ENCODE peak calls at places on chromosomes 1 and 21, in nine cellular contexts. F is body of pancreas, Y is lower leg skin, X is IMR-90, J is stomach, D is HCT116, H is erythroblast, S is tibial nerve, I is sigmoid colon. G is an unnamed sample.

GRCh38 chr1:10082785-10083479 is 50.2 kb downstream of the UBE4B start:
- DNase-seq in I (no peak), S (no peak), Y (no peak), X (peak), D (no peak), H (no peak), J (no peak), F (no peak), G (no peak)

GRCh38 chr1:55375617-55376258 is 160.6 kb upstream of the USP24 start:
- DNase-seq in X (peak), I (no peak), Y (no peak), H (peak), J (no peak), F (peak), D (peak), S (no peak), G (no peak)

GRCh38 chr1:119472463-119473175 is 34.4 kb upstream of the HSD3B1 start:
- DNase-seq in F (no peak), D (no peak), J (no peak), I (no peak), H (no peak), S (no peak), Y (no peak), X (no peak), G (no peak)

GRCh38 chr1:33002006-33002405 is 34.7 kb downstream of the AK2 start:
- DNase-seq in Y (no peak), D (no peak), J (no peak), F (no peak), I (no peak), X (no peak), S (no peak), H (no peak), G (no peak)

GRCh38 chr1:29963946-29964345 is 727.6 kb downstream of the PTPRU start:
- DNase-seq in X (no peak), S (no peak), J (peak), Y (peak), I (peak), F (no peak), D (no peak), H (no peak), G (no peak)

GRCh38 chr1:37661401-37661800 is 26.7 kb upstream of the RSPO1 start:
- DNase-seq in F (no peak), X (peak), J (no peak), D (no peak), I (no peak), Y (no peak), H (no peak), S (no peak), G (no peak)

GRCh38 chr1:57026942-57027341 is 61.1 kb upstream of the C8B start:
- DNase-seq in Y (no peak), X (no peak), J (no peak), I (no peak), D (no peak), S (no peak), H (no peak), F (no peak), G (no peak)

GRCh38 chr1:52520149-52520548 is 32.7 kb downstream of the TUT4 start:
- DNase-seq in H (peak), X (peak), F (no peak), I (no peak), S (no peak), J (no peak), D (no peak), Y (no peak), G (no peak)

GRCh38 chr1:243962541-243962940 is 88.5 kb upstream of the ZBTB18 start:
- DNase-seq in F (no peak), I (no peak), H (no peak), X (no peak), J (no peak), S (no peak), D (no peak), Y (no peak), G (no peak)

GRCh38 chr21:42655797-42656770 is 2.7 kb downstream of the PDE9A start:
- DNase-seq in J (no peak), I (peak), H (no peak), S (no peak), X (no peak), F (no peak), Y (no peak), D (no peak), G (no peak)

GRCh38 chr1:3904843-3905185 is 4.7 kb upstream of the C1orf174 start:
- DNase-seq in F (peak), H (no peak), S (no peak), I (no peak), D (no peak), X (no peak), Y (no peak), J (no peak), G (no peak)

GRCh38 chr1:214658785-214659184 is 55.8 kb downstream of the CENPF start:
- DNase-seq in I (no peak), F (no peak), D (no peak), Y (no peak), S (no peak), X (peak), H (no peak), J (no peak), G (no peak)

GRCh38 chr1:30830537-30830936 is 73.0 kb upstream of the LAPTM5 start:
- DNase-seq in D (no peak), X (no peak), H (no peak), S (no peak), Y (no peak), F (no peak), I (no peak), J (no peak), G (no peak)

GRCh38 chr1:221371671-221372070 is 370.2 kb downstream of the DUSP10 start:
- DNase-seq in S (no peak), Y (no peak), F (no peak), I (no peak), X (no peak), H (no peak), J (no peak), D (no peak), G (no peak)

GRCh38 chr1:182069028-182069466 is 7.5 kb upstream of the ZNF648 start:
- DNase-seq in H (peak), Y (no peak), J (peak), F (peak), I (no peak), S (no peak), X (peak), D (peak), G (no peak)

GRCh38 chr1:41805771-41806471 is 112.8 kb downstream of the HIVEP3 start:
- DNase-seq in H (no peak), Y (no peak), D (no peak), I (no peak), X (no peak), F (no peak), J (no peak), S (no peak), G (no peak)

GRCh38 chr1:183094376-183094775 is 71.2 kb downstream of the LAMC1 start:
- DNase-seq in F (no peak), H (no peak), X (peak), S (no peak), J (no peak), Y (no peak), D (no peak), I (no peak), G (no peak)

GRCh38 chr1:77407738-77408375 is 126.0 kb downstream of the AK5 start:
- DNase-seq in X (peak), S (no peak), F (no peak), H (no peak), I (no peak), Y (no peak), D (no peak), J (no peak), G (no peak)

GRCh38 chr1:89081005-89081404 is 16.0 kb upstream of the GBP1 start:
- DNase-seq in S (no peak), I (no peak), F (no peak), J (no peak), X (no peak), H (no peak), D (no peak), Y (no peak), G (no peak)

GRCh38 chr1:16913616-16913865 is 8.2 kb upstream of the CROCC start:
- DNase-seq in H (no peak), F (no peak), J (no peak), D (no peak), X (no peak), Y (no peak), S (no peak), I (no peak), G (no peak)

GRCh38 chr1:16915627-16915973 is 6.1 kb upstream of the CROCC start:
- DNase-seq in D (no peak), F (no peak), S (no peak), Y (no peak), H (no peak), J (no peak), X (no peak), I (peak), G (no peak)

GRCh38 chr1:16918371-16918770 is 3.4 kb upstream of the CROCC start:
- DNase-seq in H (no peak), S (no peak), X (no peak), Y (no peak), J (no peak), D (no peak), F (no peak), I (no peak), G (no peak)

GRCh38 chr1:16907870-16908758 is 12.3 kb downstream of the RNU1-2 start:
- DNase-seq in F (no peak), X (no peak), D (no peak), J (no peak), I (no peak), H (no peak), Y (peak), S (no peak), G (no peak)

DNA sequence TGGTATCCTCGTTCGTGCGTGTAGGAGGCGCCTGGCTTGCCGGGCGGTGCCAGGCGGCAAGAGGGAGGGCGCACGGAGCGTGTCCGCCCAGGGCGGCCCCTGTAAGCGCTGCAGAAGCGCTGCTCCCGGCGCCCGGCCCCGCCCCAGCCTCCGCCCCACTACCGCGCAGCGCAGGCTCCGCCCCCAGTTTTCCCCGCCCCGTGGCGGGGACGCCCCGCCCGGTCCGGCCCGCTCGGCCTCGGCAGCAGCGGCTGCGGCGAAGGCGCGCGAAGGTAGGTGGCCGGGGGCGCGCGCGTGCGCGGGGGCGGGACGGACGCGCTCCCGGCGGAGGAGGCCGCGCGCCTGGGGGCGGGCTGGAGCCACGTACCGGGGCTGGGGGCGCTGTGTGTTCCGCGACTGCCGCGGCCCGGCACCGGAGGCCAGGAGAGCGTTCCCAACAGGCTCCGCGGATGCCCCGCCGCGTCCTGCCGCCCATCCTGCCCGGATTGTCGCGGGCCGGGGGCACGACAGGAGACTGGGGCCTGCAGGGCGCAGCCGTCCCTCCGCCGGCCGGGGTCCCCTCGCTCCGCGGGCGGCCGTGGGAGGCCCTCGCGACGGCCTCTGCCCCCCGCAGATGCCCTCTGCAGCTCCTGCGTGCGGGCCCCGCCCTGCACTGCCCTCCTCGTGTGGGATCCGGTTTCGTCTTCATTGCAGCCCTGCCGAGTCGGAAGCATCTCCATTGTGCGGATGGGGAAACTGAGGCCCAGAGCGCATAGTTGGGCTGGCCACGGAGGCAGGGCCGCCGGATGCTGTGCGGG is 7.7 kb upstream of the CROCC start:
- DNase-seq in F (peak), X (peak), Y (peak), I (peak), H (peak), J (peak), D (peak), S (peak), G (peak)
- TF ChIP-seq POLR2A in F (peak), X (peak), Y (no peak), I (no peak), H (no peak), J (no peak), D (no peak), S (peak), G (peak)

GRCh38 chr1:160726114-160726497 is 12.9 kb upstream of the SLAMF7 start:
- DNase-seq in D (no peak), Y (no peak), F (no peak), I (no peak), J (no peak), X (no peak), S (no peak), H (peak), G (no peak)
- TF ChIP-seq POLR2A in D (no peak), Y (no peak), F (no peak), I (no peak), J (no peak), X (no peak), S (no peak), H (no peak), G (no peak)

GRCh38 chr1:917466-918091 is 6.1 kb upstream of the SAMD11 start:
- DNase-seq in F (peak), H (no peak), J (no peak), I (no peak), D (no peak), X (no peak), Y (no peak), S (no peak), G (no peak)
- TF ChIP-seq POLR2A in F (no peak), H (no peak), J (no peak), I (no peak), D (no peak), X (no peak), Y (no peak), S (no peak), G (no peak)

GRCh38 chr21:46097826-46098286 is at the start of gene COL6A2:
- DNase-seq in H (peak), D (no peak), X (peak), J (peak), Y (peak), F (peak), S (no peak), I (peak), G (no peak)
- TF ChIP-seq POLR2A in H (no peak), D (peak), X (peak), J (no peak), Y (no peak), F (no peak), S (peak), I (peak), G (no peak)

GRCh38 chr1:204321665-204322064 is 38.1 kb downstream of the PLEKHA6 start:
- DNase-seq in S (no peak), F (no peak), J (no peak), D (no peak), H (no peak), I (no peak), Y (no peak), X (peak), G (no peak)

GRCh38 chr1:204323887-204324286 is 35.8 kb downstream of the PLEKHA6 start:
- DNase-seq in H (no peak), F (no peak), X (peak), J (no peak), I (no peak), Y (no peak), S (no peak), D (no peak), G (no peak)

GRCh38 chr1:204320413-204320812 is 39.3 kb downstream of the PLEKHA6 start:
- DNase-seq in J (no peak), D (no peak), F (no peak), I (no peak), X (peak), Y (no peak), S (no peak), H (no peak), G (no peak)

GRCh38 chr1:204321051-204321450 is 38.7 kb downstream of the PLEKHA6 start:
- DNase-seq in I (no peak), D (no peak), H (no peak), S (no peak), J (no peak), F (no peak), Y (no peak), X (no peak), G (no peak)

DNA sequence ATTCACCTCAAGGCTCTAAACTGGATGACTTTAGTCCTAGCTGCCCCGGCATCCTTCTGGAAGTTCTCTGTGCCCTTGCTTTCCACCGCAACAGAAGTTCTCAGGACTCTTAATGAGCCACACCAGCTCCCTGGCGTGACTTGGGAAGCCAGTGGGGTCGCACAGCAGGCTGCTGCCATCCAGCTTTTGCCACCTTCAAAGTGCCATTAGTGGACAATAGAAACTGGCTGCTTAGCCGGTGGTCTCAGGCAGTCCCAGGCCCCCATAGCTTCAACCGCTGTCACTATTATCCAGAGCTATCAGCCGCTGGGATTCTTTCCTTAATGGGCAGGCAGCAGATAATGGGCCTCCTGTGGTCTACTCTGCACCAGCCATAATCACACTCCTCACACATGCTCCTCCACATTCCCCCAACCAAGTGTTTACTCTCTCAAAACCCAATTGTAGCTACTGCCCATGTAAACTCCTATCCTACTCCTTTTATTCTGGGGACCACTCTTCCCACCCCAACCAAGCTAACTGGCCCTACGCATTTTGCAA is 37.3 kb downstream of the PLEKHA6 start:
- DNase-seq in H (no peak), X (no peak), S (no peak), J (no peak), F (no peak), D (no peak), I (no peak), Y (no peak), G (no peak)
- TF ChIP-seq POLR2A in H (no peak), X (no peak), S (no peak), J (no peak), F (no peak), D (no peak), I (no peak), Y (no peak), G (no peak)

GRCh38 chr1:161131721-161132409 is 602 bp downstream of the DEDD start:
- DNase-seq in J (no peak), I (no peak), H (peak), D (no peak), F (no peak), X (peak), Y (no peak), S (no peak), G (no peak)

GRCh38 chr1:161133220-161133740 is 813 bp upstream of the DEDD start:
- DNase-seq in D (no peak), I (no peak), H (peak), X (peak), F (no peak), S (no peak), Y (no peak), J (no peak), G (no peak)

GRCh38 chr1:161128591-161129420 is 3.7 kb downstream of the DEDD start:
- DNase-seq in S (no peak), D (no peak), I (no peak), X (no peak), J (no peak), Y (no peak), F (no peak), H (no peak), G (no peak)

GRCh38 chr1:161130266-161130665 is 2.2 kb downstream of the DEDD start:
- DNase-seq in S (no peak), H (no peak), D (no peak), X (no peak), I (no peak), F (no peak), J (no peak), Y (no peak), G (no peak)

GRCh38 chr1:161132410-161133219 is at the start of gene DEDD:
- DNase-seq in J (peak), X (peak), H (peak), F (peak), S (peak), D (peak), Y (peak), I (peak), G (peak)
- TF ChIP-seq POLR2A in J (no peak), X (no peak), H (peak), F (peak), S (peak), D (peak), Y (no peak), I (no peak), G (peak)

DNA sequence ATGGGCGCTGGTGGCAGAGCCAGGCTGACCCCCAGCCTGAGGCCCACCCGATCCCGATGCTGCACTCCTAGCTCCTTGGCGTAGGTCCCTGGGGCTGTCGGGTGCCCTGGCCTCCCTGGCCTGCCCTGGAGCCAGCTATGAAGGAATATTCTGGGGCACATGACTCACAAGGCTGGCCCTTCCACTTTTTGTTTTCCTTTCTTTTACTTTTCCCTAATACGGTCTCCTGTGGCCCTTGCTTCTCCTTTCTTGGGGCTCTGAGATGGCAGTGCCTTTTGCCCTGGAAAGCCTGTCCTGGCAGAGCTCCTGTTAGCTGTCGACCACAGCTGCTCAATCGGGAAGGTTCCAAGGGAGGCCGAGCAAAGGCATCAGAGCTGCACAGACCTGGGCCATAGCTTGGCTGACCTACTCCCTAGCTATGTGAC is 22.1 kb downstream of the ARHGEF10L start:
- DNase-seq in Y (peak), H (no peak), I (no peak), D (no peak), X (no peak), J (peak), F (peak), S (no peak), G (no peak)
- TF ChIP-seq POLR2A in Y (no peak), H (no peak), I (no peak), D (no peak), X (no peak), J (no peak), F (no peak), S (no peak), G (no peak)